ENCODE peak calls at places on chromosome 10, in six cellular contexts. R, Q, X, C, H and V are unnamed samples.

GRCh38 chr10:103824281-103824680 is 31.1 kb downstream of the SH3PXD2A start:
- ATAC-seq in R (no peak), Q (no peak), X (no peak), C (no peak), H (no peak), V (no peak)

GRCh38 chr10:102782698-102783540 is 39.2 kb downstream of the WBP1L start:
- ATAC-seq in R (no peak), Q (no peak), X (no peak), C (no peak), H (peak; percentile 47), V (no peak)

GRCh38 chr10:132306951-132307751 is 599 bp downstream of the STK32C start:
- ATAC-seq in R (peak; percentile 8), Q (peak; percentile 3), X (peak; percentile 11), C (peak; percentile 17), H (peak; percentile 17), V (peak; percentile 9)

GRCh38 chr10:17912764-17913163 is 39.0 kb upstream of the SLC39A12 start:
- ATAC-seq in R (no peak), Q (no peak), X (no peak), C (no peak), H (no peak), V (no peak)

GRCh38 chr10:124224331-124225028 is 131.1 kb upstream of the CHST15 start:
- ATAC-seq in R (no peak), Q (no peak), X (no peak), C (no peak), H (no peak), V (no peak)

GRCh38 chr10:62047240-62047897 is 145.9 kb downstream of the ARID5B start:
- ATAC-seq in R (no peak), Q (peak; percentile 48), X (no peak), C (no peak), H (peak; percentile 2), V (peak; percentile 7)

GRCh38 chr10:99470327-99470726 is 39.9 kb upstream of the GOT1 start:
- ATAC-seq in R (no peak), Q (no peak), X (no peak), C (no peak), H (no peak), V (no peak)

GRCh38 chr10:69816536-69816935 is 14.8 kb downstream of the COL13A1 start:
- ATAC-seq in R (no peak), Q (no peak), X (no peak), C (no peak), H (no peak), V (no peak)

GRCh38 chr10:12241810-12242529 is 46.0 kb downstream of the CDC123 start:
- ATAC-seq in R (no peak), Q (peak; percentile 95), X (peak; percentile 25), C (no peak), H (no peak), V (peak; percentile 38)

GRCh38 chr10:23081156-23081833 is 14.1 kb upstream of the MSRB2 start:
- ATAC-seq in R (no peak), Q (no peak), X (no peak), C (no peak), H (no peak), V (no peak)

GRCh38 chr10:28859791-28860190 is 182.5 kb downstream of the BAMBI start:
- ATAC-seq in R (no peak), Q (no peak), X (no peak), C (no peak), H (no peak), V (no peak)

GRCh38 chr10:124220971-124221355 is 127.6 kb upstream of the CHST15 start:
- ATAC-seq in R (no peak), Q (no peak), X (no peak), C (no peak), H (no peak), V (no peak)

GRCh38 chr10:112261281-112261822 is 21.8 kb upstream of the TECTB start:
- ATAC-seq in R (no peak), Q (no peak), X (no peak), C (no peak), H (no peak), V (no peak)

GRCh38 chr10:22475857-22476600 is 130.7 kb downstream of the SPAG6 start:
- ATAC-seq in R (peak; percentile 34), Q (peak; percentile 54), X (peak; percentile 36), C (peak; percentile 69), H (peak; percentile 33), V (no peak)

GRCh38 chr10:74047871-74048270 is 50.0 kb downstream of the VCL start:
- ATAC-seq in R (no peak), Q (no peak), X (no peak), C (no peak), H (peak; percentile 17), V (no peak)

GRCh38 chr10:6187278-6187677 is 15.5 kb upstream of the PFKFB3 start:
- ATAC-seq in R (no peak), Q (peak; percentile 59), X (no peak), C (no peak), H (no peak), V (no peak)

GRCh38 chr10:80284522-80284921 is 4.9 kb downstream of the MAT1A start:
- ATAC-seq in R (no peak), Q (no peak), X (no peak), C (no peak), H (no peak), V (no peak)

GRCh38 chr10:10193848-10194247 is 823.8 kb upstream of the CELF2 start:
- ATAC-seq in R (no peak), Q (no peak), X (no peak), C (peak; percentile 82), H (no peak), V (no peak)

GRCh38 chr10:71816421-71816851 is 34.6 kb downstream of the PSAP start:
- ATAC-seq in R (no peak), Q (no peak), X (no peak), C (no peak), H (no peak), V (no peak)

GRCh38 chr10:129865413-129865812 is 98.7 kb downstream of the EBF3 start:
- ATAC-seq in R (no peak), Q (no peak), X (no peak), C (no peak), H (no peak), V (no peak)

GRCh38 chr10:18231480-18231879 is 91.3 kb downstream of the CACNB2 start:
- ATAC-seq in R (no peak), Q (no peak), X (no peak), C (no peak), H (no peak), V (no peak)